ENCODE peak calls at places on chromosomes 13 and 19, in ten cellular contexts. K is HCT116, O is suprapubic skin, R is GM12878, Z is SK-N-SH, W is breast epithelium, E is H1, L is prostate gland, P is vagina, S is transverse colon. I is an unnamed sample.

GRCh38 chr19:31297991-31298390 is 51.2 kb downstream of the TSHZ3 start:
- DNase-seq in K (no peak), O (no peak), R (no peak), Z (no peak), W (no peak), E (no peak), L (no peak), P (no peak), S (no peak), I (no peak)

GRCh38 chr13:100203696-100204367 is 114.9 kb downstream of the PCCA start:
- DNase-seq in K (no peak), O (no peak), R (no peak), Z (no peak), W (no peak), E (no peak), L (no peak), P (no peak), S (no peak), I (no peak)

GRCh38 chr13:109028626-109029025 is 399.2 kb downstream of the MYO16 start:
- DNase-seq in K (no peak), O (no peak), R (no peak), Z (no peak), W (no peak), E (no peak), L (no peak), P (no peak), S (no peak), I (no peak)

GRCh38 chr19:20964798-20965197 is 41.7 kb downstream of the ZNF85 start:
- DNase-seq in K (no peak), O (no peak), R (no peak), Z (no peak), W (no peak), E (peak), L (no peak), P (no peak), S (no peak), I (no peak)

GRCh38 chr13:97241761-97242160 is 19.6 kb downstream of the MBNL2 start:
- DNase-seq in K (no peak), O (no peak), R (no peak), Z (no peak), W (no peak), E (no peak), L (no peak), P (no peak), S (no peak), I (no peak)

GRCh38 chr13:101757446-101758039 is 305.1 kb downstream of the ITGBL1 start:
- DNase-seq in K (no peak), O (no peak), R (no peak), Z (peak), W (no peak), E (no peak), L (no peak), P (no peak), S (no peak), I (peak)

GRCh38 chr19:468587-469256 is 7.9 kb upstream of the SHC2 start:
- DNase-seq in K (no peak), O (no peak), R (no peak), Z (no peak), W (no peak), E (no peak), L (no peak), P (no peak), S (no peak), I (no peak)

GRCh38 chr13:112024577-112024976 is 42.4 kb upstream of the SOX1 start:
- DNase-seq in K (no peak), O (no peak), R (no peak), Z (no peak), W (no peak), E (no peak), L (no peak), P (no peak), S (no peak), I (no peak)

GRCh38 chr13:44270153-44270552 is 103.5 kb upstream of the SERP2 start:
- DNase-seq in K (no peak), O (no peak), R (no peak), Z (no peak), W (no peak), E (no peak), L (no peak), P (no peak), S (no peak), I (no peak)

GRCh38 chr13:44268965-44269364 is 104.7 kb upstream of the SERP2 start:
- DNase-seq in K (no peak), O (no peak), R (no peak), Z (no peak), W (no peak), E (no peak), L (no peak), P (no peak), S (no peak), I (no peak)

GRCh38 chr13:44271915-44272341 is 101.7 kb upstream of the SERP2 start:
- DNase-seq in K (no peak), O (peak), R (no peak), Z (peak), W (no peak), E (no peak), L (no peak), P (no peak), S (no peak), I (no peak)

GRCh38 chr13:44272692-44273091 is 100.9 kb upstream of the SERP2 start:
- DNase-seq in K (no peak), O (no peak), R (no peak), Z (no peak), W (no peak), E (no peak), L (no peak), P (no peak), S (no peak), I (no peak)

DNA sequence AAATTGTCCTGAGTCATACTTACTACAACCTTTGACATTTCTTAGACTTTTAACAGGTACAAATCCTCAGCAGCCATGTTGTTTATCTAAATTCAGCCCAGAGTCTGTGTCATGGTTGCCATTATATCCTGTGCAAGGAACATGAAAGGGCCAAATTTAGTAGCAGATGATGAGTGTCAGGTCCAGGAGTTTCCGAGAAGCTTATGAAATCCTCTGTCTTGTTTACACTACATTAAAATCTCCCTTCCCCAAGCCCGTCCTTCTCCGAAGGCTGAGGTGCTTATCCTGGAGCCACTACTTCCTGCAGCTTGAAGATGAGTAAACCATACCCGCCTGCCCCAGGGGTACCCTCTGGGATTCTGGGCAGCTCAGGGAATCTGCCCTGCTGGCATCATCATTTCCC is 102.6 kb upstream of the SERP2 start:
- DNase-seq in K (no peak), O (no peak), R (no peak), Z (no peak), W (peak), E (no peak), L (peak), P (no peak), S (no peak), I (no peak)
- TF ChIP-seq POLR2AphosphoS5 in K (no peak), O (no peak), R (no peak), Z (no peak), W (no peak), E (no peak), L (peak), P (no peak), S (peak), I (no peak)

GRCh38 chr19:54136086-54136863 is 1.3 kb upstream of the CNOT3 start:
- DNase-seq in K (no peak), O (no peak), R (no peak), Z (peak), W (no peak), E (no peak), L (no peak), P (no peak), S (no peak), I (no peak)

GRCh38 chr19:54137913-54138776 is 583 bp downstream of the CNOT3 start:
- DNase-seq in K (no peak), O (no peak), R (no peak), Z (peak), W (no peak), E (no peak), L (no peak), P (no peak), S (peak), I (no peak)

GRCh38 chr19:54138777-54139256 is 1.3 kb downstream of the CNOT3 start:
- DNase-seq in K (no peak), O (no peak), R (no peak), Z (no peak), W (no peak), E (no peak), L (no peak), P (no peak), S (no peak), I (no peak)

GRCh38 chr19:54137114-54137912 is at the start of gene CNOT3:
- DNase-seq in K (peak), O (peak), R (peak), Z (peak), W (peak), E (peak), L (peak), P (peak), S (peak), I (peak)

DNA sequence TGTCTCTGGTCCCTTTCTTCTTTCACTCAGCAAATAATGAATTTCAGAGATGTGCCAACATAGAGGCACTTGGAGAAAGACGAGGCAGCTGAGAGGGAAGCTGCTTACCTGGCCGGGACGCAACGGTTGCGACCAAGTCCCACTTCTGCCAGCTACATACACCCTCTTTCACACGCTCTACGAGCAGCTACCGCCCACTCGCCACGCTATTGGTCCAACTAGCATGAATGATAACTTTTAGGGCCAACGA is 773 bp upstream of the CNOT3 start:
- DNase-seq in K (no peak), O (no peak), R (no peak), Z (no peak), W (no peak), E (no peak), L (no peak), P (no peak), S (no peak), I (no peak)
- TF ChIP-seq POLR2AphosphoS5 in K (peak), O (no peak), R (peak), Z (peak), W (no peak), E (peak), L (peak), P (no peak), S (peak), I (peak)

GRCh38 chr13:40598599-40598998 is 67.8 kb downstream of the FOXO1 start:
- DNase-seq in K (no peak), O (no peak), R (no peak), Z (no peak), W (no peak), E (no peak), L (peak), P (no peak), S (no peak), I (no peak)
- TF ChIP-seq POLR2AphosphoS5 in K (no peak), O (no peak), R (no peak), Z (no peak), W (no peak), E (no peak), L (peak), P (no peak), S (peak), I (no peak)

DNA sequence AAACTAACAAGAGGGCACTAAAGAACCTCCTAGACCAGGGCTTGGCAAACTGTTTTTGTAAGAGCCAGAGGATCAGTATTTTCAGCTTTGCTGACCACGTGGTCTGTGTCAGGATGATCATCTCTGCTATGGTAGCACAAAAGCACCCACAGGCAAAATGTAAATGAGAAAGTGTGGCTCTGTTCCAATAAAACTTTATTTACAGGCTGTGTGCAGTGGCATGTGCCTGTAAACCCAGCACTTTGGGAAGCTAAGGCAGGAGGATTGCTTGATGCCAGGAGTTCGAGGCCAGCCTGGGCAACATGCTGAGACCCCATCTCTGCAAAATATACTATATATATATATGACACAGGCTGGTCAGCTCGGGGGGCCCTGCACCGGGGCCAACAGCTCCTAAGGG is 31.2 kb downstream of the DNMT1 start:
- DNase-seq in K (no peak), O (no peak), R (no peak), Z (no peak), W (no peak), E (no peak), L (no peak), P (no peak), S (no peak), I (no peak)
- TF ChIP-seq POLR2AphosphoS5 in K (no peak), O (no peak), R (no peak), Z (no peak), W (no peak), E (no peak), L (no peak), P (no peak), S (no peak), I (no peak)

DNA sequence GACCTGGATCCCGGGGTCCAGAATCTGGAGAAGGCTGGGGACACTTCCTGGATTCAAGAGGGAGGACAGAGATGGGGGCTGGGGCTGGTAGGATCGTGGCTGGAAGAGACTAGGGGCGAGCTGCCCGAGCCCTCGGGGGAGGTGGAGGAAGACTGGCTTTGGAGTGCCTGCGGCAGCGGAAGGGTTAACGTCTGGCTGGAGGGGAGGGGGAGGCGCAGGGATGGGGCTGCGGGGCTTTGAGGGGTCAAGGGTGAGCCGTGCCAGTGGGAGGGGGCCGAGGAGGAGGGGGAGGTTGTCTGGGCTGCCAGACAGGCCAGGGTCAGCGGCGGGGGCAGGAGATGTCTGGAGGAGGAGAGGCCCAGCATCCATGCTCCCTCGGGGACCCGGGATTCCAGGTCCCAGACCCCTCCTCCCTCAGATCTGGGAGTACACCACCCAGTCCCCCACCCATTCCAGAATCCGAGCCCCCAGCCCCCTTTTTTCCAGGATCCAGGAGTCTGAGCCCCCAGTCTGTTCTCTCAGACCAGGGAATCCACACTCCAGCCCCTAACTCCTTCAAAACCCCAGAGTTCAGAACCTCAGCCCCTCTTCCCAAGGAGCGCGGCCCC is 3.3 kb upstream of the SPACA6 start:
- DNase-seq in K (no peak), O (no peak), R (no peak), Z (peak), W (no peak), E (no peak), L (no peak), P (no peak), S (peak), I (no peak)
- TF ChIP-seq POLR2AphosphoS5 in K (peak), O (no peak), R (no peak), Z (no peak), W (no peak), E (no peak), L (no peak), P (no peak), S (no peak), I (no peak)

GRCh38 chr19:18468930-18469244 is 31.0 kb upstream of the ISYNA1 start:
- DNase-seq in K (no peak), O (no peak), R (no peak), Z (no peak), W (no peak), E (no peak), L (no peak), P (no peak), S (no peak), I (no peak)
- TF ChIP-seq POLR2AphosphoS5 in K (no peak), O (no peak), R (no peak), Z (no peak), W (no peak), E (no peak), L (no peak), P (no peak), S (no peak), I (no peak)

DNA sequence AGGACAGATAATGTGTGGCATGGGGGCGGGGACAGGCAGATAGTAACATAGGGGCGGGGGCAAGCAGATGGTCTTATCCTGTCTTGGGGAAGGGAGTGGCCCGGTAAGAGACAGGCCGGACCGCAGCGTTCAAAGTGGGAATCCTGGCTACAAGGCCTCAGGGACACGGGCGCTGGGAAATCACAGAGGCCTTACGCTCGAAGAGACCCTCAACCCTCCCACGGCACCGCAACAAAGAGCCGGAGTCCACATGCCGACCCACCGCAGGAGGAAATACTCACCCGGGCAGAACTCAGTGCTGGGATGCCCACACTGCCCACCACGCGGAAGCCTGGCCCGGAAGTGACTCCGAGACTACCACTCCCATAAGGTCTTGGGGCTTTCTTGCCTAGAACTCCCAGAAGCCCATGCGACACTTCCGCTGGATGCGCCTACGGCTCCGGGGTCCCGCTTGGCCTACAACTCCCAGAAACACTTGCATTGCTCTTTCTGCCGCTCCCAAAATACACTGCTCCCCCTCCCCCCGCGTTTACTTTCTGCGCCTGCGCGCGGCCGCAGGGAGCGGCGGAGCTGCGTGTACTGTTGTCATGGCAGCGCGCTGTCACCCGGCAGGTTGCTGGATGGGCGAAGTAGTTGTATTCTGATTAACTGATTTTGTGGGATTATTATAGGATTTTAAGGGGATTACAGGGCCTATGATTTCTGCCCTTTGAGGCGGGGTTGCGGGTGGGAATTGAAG is at the start of gene CTU1:
- DNase-seq in K (peak), O (peak), R (peak), Z (peak), W (peak), E (peak), L (peak), P (no peak), S (peak), I (peak)
- TF ChIP-seq POLR2AphosphoS5 in K (peak), O (no peak), R (peak), Z (peak), W (peak), E (peak), L (peak), P (peak), S (peak), I (peak)